ENCODE peak calls at places on chromosome 20, in four cellular contexts. Q, A, T and W are unnamed samples.

GRCh38 chr20:432208-432607 is 24.1 kb downstream of the RBCK1 start:
- DNase-seq in T (no peak), A (no peak), Q (no peak), W (no peak)

GRCh38 chr20:23255658-23256385 is 94.8 kb upstream of the NXT1 start:
- DNase-seq in A (no peak), T (no peak), Q (no peak), W (no peak)

GRCh38 chr20:25987073-25987927 is 290.6 kb upstream of the ZNF337 start:
- DNase-seq in T (peak), Q (no peak), A (peak), W (no peak)

GRCh38 chr20:49892260-49893216 is 22.8 kb downstream of the SPATA2 start:
- DNase-seq in A (no peak), Q (no peak), T (no peak), W (no peak)

GRCh38 chr20:38313676-38314075 is 9.7 kb downstream of the BPI start:
- DNase-seq in A (no peak), T (no peak), Q (no peak), W (no peak)

GRCh38 chr20:39897781-39898466 is 791.1 kb downstream of the MAFB start:
- DNase-seq in T (no peak), Q (no peak), A (no peak), W (no peak)

GRCh38 chr20:54123587-54124180 is 50.1 kb downstream of the CYP24A1 start:
- DNase-seq in A (no peak), Q (no peak), T (no peak), W (peak)

GRCh38 chr20:57657537-57658446 is 37.6 kb upstream of the ZBP1 start:
- DNase-seq in T (no peak), A (peak), Q (no peak), W (no peak)

GRCh38 chr20:25676164-25676809 is 20.4 kb downstream of the ZNF337 start:
- DNase-seq in Q (no peak), T (no peak), A (no peak), W (no peak)

GRCh38 chr20:25637247-25637646 is 13.4 kb upstream of the NANP start:
- DNase-seq in A (no peak), T (no peak), Q (no peak), W (no peak)

GRCh38 chr20:59671661-59672471 is 67.5 kb downstream of the PHACTR3 start:
- DNase-seq in T (no peak), A (no peak), Q (no peak), W (no peak)

GRCh38 chr20:370151-370600 is 10.4 kb upstream of the TRIB3 start:
- DNase-seq in Q (no peak), A (no peak), T (no peak), W (no peak)

GRCh38 chr20:3248167-3248992 is 9.4 kb upstream of the SLC4A11 start:
- DNase-seq in T (no peak), A (peak), Q (peak), W (no peak)

GRCh38 chr20:51529027-51529749 is 13.3 kb downstream of the NFATC2 start:
- DNase-seq in T (peak), Q (no peak), A (no peak), W (no peak)

GRCh38 chr20:1255675-1256074 is 10.4 kb upstream of the SNPH start:
- DNase-seq in T (no peak), A (no peak), Q (no peak), W (no peak)

GRCh38 chr20:57103146-57103800 is 163.2 kb downstream of the BMP7 start:
- DNase-seq in T (no peak), Q (no peak), A (no peak), W (no peak)

GRCh38 chr20:59150821-59151251 is 12.8 kb upstream of the ZNF831 start:
- DNase-seq in A (no peak), Q (no peak), T (no peak), W (no peak)

GRCh38 chr20:7935027-7935551 is 5.2 kb downstream of the HAO1 start:
- DNase-seq in Q (no peak), A (no peak), T (no peak), W (no peak)

GRCh38 chr20:7723284-7723683 is 217.0 kb downstream of the HAO1 start:
- DNase-seq in T (no peak), A (no peak), Q (no peak), W (no peak)

GRCh38 chr20:8020314-8021079 is 936 bp upstream of the TMX4 start:
- DNase-seq in T (no peak), Q (no peak), A (peak), W (no peak)

GRCh38 chr20:2305946-2306345 is 10.1 kb downstream of the TGM3 start:
- DNase-seq in Q (no peak), T (no peak), A (peak), W (no peak)

GRCh38 chr20:35490736-35491181 is 35.4 kb downstream of the CEP250 start:
- DNase-seq in A (no peak), Q (no peak), T (no peak), W (no peak)

GRCh38 chr20:62042025-62042820 is 23.5 kb downstream of the TAF4 start:
- DNase-seq in A (no peak), T (no peak), Q (no peak), W (no peak)

GRCh38 chr20:63782521-63782971 is 43.0 kb downstream of the SLC2A4RG start:
- DNase-seq in A (no peak), T (no peak), Q (no peak), W (no peak)

GRCh38 chr20:44390280-44390679 is 34.8 kb downstream of the HNF4A start:
- DNase-seq in A (no peak), T (no peak), Q (no peak), W (no peak)

GRCh38 chr20:35517125-35517524 is 12.3 kb downstream of the C20orf173 start:
- DNase-seq in A (no peak), Q (no peak), T (no peak), W (no peak)

GRCh38 chr20:25005220-25005619 is 12.7 kb upstream of the APMAP start:
- DNase-seq in T (no peak), Q (no peak), A (peak), W (no peak)

GRCh38 chr20:13552061-13552460 is 86.7 kb downstream of the TASP1 start:
- DNase-seq in T (no peak), A (no peak), Q (no peak), W (no peak)

GRCh38 chr20:62835931-62836861 is 19.3 kb downstream of the COL9A3 start:
- DNase-seq in T (no peak), A (no peak), Q (no peak), W (no peak)

GRCh38 chr20:41180599-41181333 is 43.4 kb downstream of the PLCG1 start:
- DNase-seq in Q (no peak), A (no peak), T (no peak), W (no peak)

GRCh38 chr20:32972181-32973076 is 31.8 kb downstream of the SUN5 start:
- DNase-seq in T (peak), A (no peak), Q (no peak), W (no peak)

GRCh38 chr20:58963060-58963584 is 17.9 kb upstream of the NELFCD start:
- DNase-seq in Q (no peak), A (no peak), T (no peak), W (no peak)

GRCh38 chr20:20492521-20493334 is 124.8 kb downstream of the INSM1 start:
- DNase-seq in T (no peak), A (peak), Q (peak), W (no peak)

GRCh38 chr20:17691758-17692157 is 8.0 kb upstream of the BANF2 start:
- DNase-seq in T (no peak), A (no peak), Q (no peak), W (no peak)

GRCh38 chr20:61757678-61758555 is 307.8 kb downstream of the TAF4 start:
- DNase-seq in A (no peak), Q (no peak), T (no peak), W (peak)